ENCODE peak calls at places on chromosomes 3 and 15, in six cellular contexts. C, R, U, V, G and B are unnamed samples.

GRCh38 chr3:49013113-49013737 is 5.2 kb downstream of the DALRD3 start:
- DNase-seq in C (no peak), R (no peak), U (no peak), V (no peak), G (no peak), B (no peak)

GRCh38 chr3:57228734-57229505 is 1.4 kb downstream of the APPL1 start:
- DNase-seq in C (no peak), R (peak; percentile 41), U (no peak), V (peak; percentile 0), G (no peak), B (peak; percentile 90)

GRCh38 chr15:69164807-69165636 is 4.6 kb downstream of the GLCE start:
- DNase-seq in C (no peak), R (peak; percentile 70), U (no peak), V (peak; percentile 77), G (no peak), B (peak; percentile 67)

GRCh38 chr3:191331443-191331842 is 1.1 kb upstream of the UTS2B start:
- DNase-seq in C (no peak), R (peak; percentile 70), U (no peak), V (no peak), G (no peak), B (peak; percentile 70)

GRCh38 chr3:56930706-56931105 is 129.0 kb upstream of the ARHGEF3 start:
- DNase-seq in C (no peak), R (peak; percentile 38), U (no peak), V (peak; percentile 37), G (no peak), B (peak; percentile 92)

GRCh38 chr3:141294848-141295247 is 63.2 kb downstream of the PXYLP1 start:
- DNase-seq in C (no peak), R (peak; percentile 82), U (no peak), V (no peak), G (no peak), B (peak; percentile 92)

GRCh38 chr3:99286266-99286845 is 352.0 kb upstream of the COL8A1 start:
- DNase-seq in C (no peak), R (peak; percentile 34), U (no peak), V (peak; percentile 22), G (no peak), B (peak; percentile 63)

GRCh38 chr15:79154491-79155182 is 64.1 kb upstream of the RASGRF1 start:
- DNase-seq in C (no peak), R (no peak), U (no peak), V (no peak), G (no peak), B (no peak)

GRCh38 chr3:12405432-12406272 is 78.6 kb upstream of the TSEN2 start:
- DNase-seq in C (no peak), R (peak; percentile 98), U (peak; percentile 60), V (peak; percentile 42), G (peak; percentile 70), B (peak; percentile 23)

GRCh38 chr15:90903733-90904536 is 833 bp downstream of the MAN2A2 start:
- DNase-seq in C (no peak), R (no peak), U (no peak), V (peak; percentile 20), G (peak; percentile 59), B (peak; percentile 27)

GRCh38 chr3:150248116-150248864 is 159.8 kb upstream of the TSC22D2 start:
- DNase-seq in C (peak; percentile 13), R (no peak), U (no peak), V (no peak), G (no peak), B (no peak)

GRCh38 chr3:128703561-128703960 is 22.4 kb upstream of the RAB7A start:
- DNase-seq in C (no peak), R (no peak), U (no peak), V (no peak), G (no peak), B (no peak)

GRCh38 chr3:62374375-62374876 is 1.1 kb upstream of the FEZF2 start:
- DNase-seq in C (no peak), R (no peak), U (no peak), V (no peak), G (no peak), B (peak; percentile 9)

GRCh38 chr3:13785351-13785750 is 94.5 kb downstream of the WNT7A start:
- DNase-seq in C (no peak), R (no peak), U (no peak), V (no peak), G (no peak), B (no peak)

GRCh38 chr3:51967384-51968174 is at the start of gene PCBP4:
- DNase-seq in C (no peak), R (peak; percentile 45), U (peak; percentile 61), V (no peak), G (peak; percentile 84), B (no peak)

GRCh38 chr3:59290358-59290757 is 240.5 kb upstream of the CFAP20DC start:
- DNase-seq in C (no peak), R (no peak), U (no peak), V (no peak), G (no peak), B (peak; percentile 28)

GRCh38 chr3:44000586-44000985 is 241.1 kb upstream of the TOPAZ1 start:
- DNase-seq in C (no peak), R (no peak), U (no peak), V (no peak), G (no peak), B (peak; percentile 51)

GRCh38 chr3:50573566-50574279 is 4.4 kb downstream of the HEMK1 start:
- DNase-seq in C (no peak), R (no peak), U (no peak), V (no peak), G (no peak), B (no peak)

GRCh38 chr15:74431645-74432044 is 2.1 kb downstream of the SEMA7A start:
- DNase-seq in C (no peak), R (no peak), U (no peak), V (no peak), G (no peak), B (no peak)

GRCh38 chr3:163779396-163780344 is 1298.6 kb downstream of the SI start:
- DNase-seq in C (no peak), R (no peak), U (no peak), V (peak; percentile 5), G (no peak), B (no peak)

GRCh38 chr15:95565201-95565600 is 765.3 kb upstream of the NR2F2 start:
- DNase-seq in C (no peak), R (no peak), U (no peak), V (no peak), G (no peak), B (no peak)

DNA sequence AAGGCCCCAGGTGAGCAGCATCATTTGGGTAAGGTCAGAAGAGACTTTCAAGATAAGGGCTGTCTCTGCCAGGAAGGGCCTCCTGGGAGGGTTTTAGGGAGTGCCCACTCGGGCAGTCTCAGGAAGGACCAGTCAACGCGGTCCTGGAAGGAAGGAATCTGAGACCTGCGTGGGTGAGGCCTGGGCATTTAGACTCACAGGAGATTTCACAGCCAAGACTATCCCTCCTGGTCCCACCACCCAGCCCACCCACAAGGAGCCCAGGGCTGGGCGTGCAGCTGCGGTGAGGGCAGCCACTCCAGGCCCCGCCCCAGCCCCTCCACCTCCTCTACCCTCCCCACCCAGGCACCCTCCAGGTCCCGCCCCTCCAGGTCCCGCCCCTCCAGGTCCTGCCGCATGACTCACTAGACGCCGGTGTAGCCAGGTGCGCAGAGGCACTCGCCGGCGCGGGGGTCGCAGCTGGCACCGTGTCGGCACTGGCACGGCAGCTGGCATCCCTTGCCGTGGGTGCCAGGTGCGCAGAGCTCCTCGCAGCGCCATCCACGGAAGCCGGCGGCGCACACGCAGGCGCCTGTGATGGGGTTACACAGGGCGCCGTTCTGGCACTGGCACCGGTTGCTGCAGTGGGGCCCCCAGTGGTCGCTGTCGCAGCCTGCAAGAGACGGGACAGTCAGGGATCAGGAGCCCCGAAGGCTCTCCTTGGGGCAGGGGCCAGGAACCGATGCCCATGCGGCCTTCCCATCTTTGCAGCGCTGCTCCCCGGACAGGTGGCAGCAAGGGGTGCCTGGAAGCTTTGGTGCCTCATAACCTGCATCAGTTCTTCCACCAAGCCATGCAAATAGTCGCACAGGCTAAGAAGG is 112.8 kb downstream of the RAB11A start:
- DNase-seq in C (peak; percentile 70), R (no peak), U (no peak), V (peak; percentile 37), G (peak; percentile 63), B (peak; percentile 33)
- TF ChIP-seq CTCF in C (peak; percentile 66), R (peak; percentile 20), U (no peak), V (peak; percentile 46), G (no peak), B (no peak)

GRCh38 chr3:134793562-134793961 is 1.5 kb upstream of the EPHB1 start:
- DNase-seq in C (no peak), R (no peak), U (no peak), V (no peak), G (no peak), B (no peak)

GRCh38 chr3:134792700-134793099 is 2.4 kb upstream of the EPHB1 start:
- DNase-seq in C (no peak), R (no peak), U (no peak), V (no peak), G (no peak), B (no peak)

GRCh38 chr3:134795776-134796312 is 784 bp downstream of the EPHB1 start:
- DNase-seq in C (no peak), R (no peak), U (no peak), V (peak; percentile 11), G (no peak), B (no peak)

GRCh38 chr3:134794950-134795775 is at the start of gene EPHB1:
- DNase-seq in C (peak; percentile 78), R (peak; percentile 96), U (peak; percentile 59), V (peak; percentile 95), G (peak; percentile 62), B (peak; percentile 82)

DNA sequence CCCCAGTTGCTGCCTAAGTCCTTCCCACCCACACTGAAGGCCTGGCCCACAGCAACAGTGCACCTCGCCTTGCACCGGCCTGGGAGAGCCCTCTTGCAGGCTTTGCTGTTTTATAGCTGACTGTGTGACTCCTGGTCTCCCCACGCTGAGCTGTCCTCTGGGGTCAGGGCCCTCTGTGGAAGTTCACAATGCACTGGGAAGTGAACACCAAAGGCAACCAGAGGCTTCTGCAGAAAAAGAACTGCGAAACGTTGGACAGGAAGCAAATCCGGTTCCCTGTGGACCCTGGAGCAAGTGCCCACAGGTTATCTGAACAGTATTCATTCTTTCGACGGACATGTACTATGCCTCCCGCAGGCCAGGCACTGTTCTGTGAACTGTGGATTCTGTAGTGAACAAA is 737 bp upstream of the EPHB1 start:
- DNase-seq in C (no peak), R (no peak), U (no peak), V (no peak), G (no peak), B (no peak)
- H3K27me3 ChIP-seq in C (no peaks in the 10 kb centered on the region), R (peaks cover 38% of the 10 kb centered on the region), U (peaks cover 32% of the 10 kb centered on the region), V (peaks cover 46% of the 10 kb centered on the region), G (peaks cover 7% of the 10 kb centered on the region), B (peaks cover 26% of the 10 kb centered on the region)

GRCh38 chr3:109228391-109229080 is 87.8 kb downstream of the DPPA2 start:
- DNase-seq in C (no peak), R (no peak), U (no peak), V (no peak), G (no peak), B (no peak)

DNA sequence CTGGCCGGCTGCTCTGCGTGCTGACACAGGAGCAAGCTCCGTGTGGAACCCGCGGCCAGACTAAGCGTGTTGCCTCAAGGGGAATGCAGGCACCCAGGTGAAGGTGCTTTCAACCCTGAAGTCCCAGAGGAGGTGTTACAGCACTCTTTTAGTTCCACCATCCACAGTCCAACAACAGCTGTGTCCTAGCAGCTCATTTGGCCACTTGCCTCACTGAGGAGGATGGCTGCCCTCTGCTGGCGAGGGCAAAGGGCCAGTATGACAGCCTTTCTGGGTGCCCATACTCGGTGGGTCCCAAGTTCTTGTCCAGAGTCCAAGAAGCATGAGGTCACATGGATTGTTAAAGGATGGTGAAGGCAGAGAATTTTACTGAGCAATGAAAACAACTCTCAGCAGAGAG is 87.8 kb downstream of the C3orf85 start:
- DNase-seq in C (no peak), R (no peak), U (no peak), V (no peak), G (peak; percentile 36), B (no peak)
- TF ChIP-seq CTCF in C (peak; percentile 16), R (no peak), U (no peak), V (peak; percentile 40), G (peak; percentile 12), B (no peak)

GRCh38 chr15:80251505-80252280 is at the start of gene CTXND1:
- DNase-seq in C (no peak), R (no peak), U (no peak), V (no peak), G (peak; percentile 17), B (no peak)
- H3K27me3 ChIP-seq in C (peaks cover 4% of the 10 kb centered on the region), R (peaks cover 50% of the 10 kb centered on the region), U (peaks cover 28% of the 10 kb centered on the region), V (peaks cover 97% of the 10 kb centered on the region), G (peaks cover 6% of the 10 kb centered on the region), B (peaks cover 23% of the 10 kb centered on the region)